ENCODE peak calls at places on chromosomes 12 and 14, in ten cellular contexts. One of them, this sample, is unnamed.

GRCh38 chr14:77275041-77275854 is 4.2 kb upstream of the NGB start:
- DNase-seq in HL-60: peak; percentile 48
- DNase-seq in cardiac muscle cell: no peak
- DNase-seq in neural crest cell: no peak
- DNase-seq in ascending aorta: no peak
- DNase-seq in CD4-positive, alpha-beta T cell: no peak
- DNase-seq in dorsolateral prefrontal cortex: peak; percentile 72
- DNase-seq in heart left ventricle: no peak
- DNase-seq in fibroblast of lung: no peak
- DNase-seq in thoracic aorta: no peak
- DNase-seq in this sample: no peak

GRCh38 chr12:40158592-40159111 is 52.8 kb upstream of the SLC2A13 start:
- DNase-seq in HL-60: peak; percentile 69
- DNase-seq in cardiac muscle cell: no peak
- DNase-seq in neural crest cell: no peak
- DNase-seq in ascending aorta: no peak
- DNase-seq in CD4-positive, alpha-beta T cell: no peak
- DNase-seq in dorsolateral prefrontal cortex: no peak
- DNase-seq in heart left ventricle: no peak
- DNase-seq in fibroblast of lung: no peak
- DNase-seq in thoracic aorta: no peak
- DNase-seq in this sample: no peak

GRCh38 chr12:46276756-46277155 is 7.9 kb upstream of the SLC38A1 start:
- DNase-seq in HL-60: no peak
- DNase-seq in cardiac muscle cell: no peak
- DNase-seq in neural crest cell: no peak
- DNase-seq in ascending aorta: no peak
- DNase-seq in CD4-positive, alpha-beta T cell: no peak
- DNase-seq in dorsolateral prefrontal cortex: no peak
- DNase-seq in heart left ventricle: no peak
- DNase-seq in fibroblast of lung: no peak
- DNase-seq in thoracic aorta: no peak
- DNase-seq in this sample: no peak

GRCh38 chr14:69612759-69613145 is 1.4 kb downstream of the SUSD6 start:
- DNase-seq in HL-60: no peak
- DNase-seq in cardiac muscle cell: no peak
- DNase-seq in neural crest cell: no peak
- DNase-seq in ascending aorta: no peak
- DNase-seq in CD4-positive, alpha-beta T cell: no peak
- DNase-seq in dorsolateral prefrontal cortex: no peak
- DNase-seq in heart left ventricle: no peak
- DNase-seq in fibroblast of lung: no peak
- DNase-seq in thoracic aorta: no peak
- DNase-seq in this sample: no peak

GRCh38 chr12:62802981-62803380 is 132.0 kb downstream of the PPM1H start:
- DNase-seq in HL-60: no peak
- DNase-seq in cardiac muscle cell: no peak
- DNase-seq in neural crest cell: no peak
- DNase-seq in ascending aorta: no peak
- DNase-seq in CD4-positive, alpha-beta T cell: no peak
- DNase-seq in dorsolateral prefrontal cortex: peak; percentile 33
- DNase-seq in heart left ventricle: no peak
- DNase-seq in fibroblast of lung: no peak
- DNase-seq in thoracic aorta: no peak
- DNase-seq in this sample: no peak

GRCh38 chr12:123278150-123278627 is 6.5 kb upstream of the CDK2AP1 start:
- DNase-seq in HL-60: no peak
- DNase-seq in cardiac muscle cell: no peak
- DNase-seq in neural crest cell: no peak
- DNase-seq in ascending aorta: no peak
- DNase-seq in CD4-positive, alpha-beta T cell: no peak
- DNase-seq in dorsolateral prefrontal cortex: no peak
- DNase-seq in heart left ventricle: no peak
- DNase-seq in fibroblast of lung: no peak
- DNase-seq in thoracic aorta: no peak
- DNase-seq in this sample: no peak

GRCh38 chr12:16531623-16532022 is 74.3 kb downstream of the LMO3 start:
- DNase-seq in HL-60: no peak
- DNase-seq in cardiac muscle cell: peak; percentile 29
- DNase-seq in neural crest cell: no peak
- DNase-seq in ascending aorta: no peak
- DNase-seq in CD4-positive, alpha-beta T cell: no peak
- DNase-seq in dorsolateral prefrontal cortex: no peak
- DNase-seq in heart left ventricle: no peak
- DNase-seq in fibroblast of lung: peak; percentile 14
- DNase-seq in thoracic aorta: no peak
- DNase-seq in this sample: no peak

GRCh38 chr12:106044773-106045172 is 94.0 kb downstream of the NUAK1 start:
- DNase-seq in HL-60: no peak
- DNase-seq in cardiac muscle cell: no peak
- DNase-seq in neural crest cell: no peak
- DNase-seq in ascending aorta: no peak
- DNase-seq in CD4-positive, alpha-beta T cell: no peak
- DNase-seq in dorsolateral prefrontal cortex: no peak
- DNase-seq in heart left ventricle: no peak
- DNase-seq in fibroblast of lung: peak; percentile 76
- DNase-seq in thoracic aorta: no peak
- DNase-seq in this sample: no peak

GRCh38 chr12:55797068-55797467 is 20.5 kb downstream of the SARNP start:
- DNase-seq in HL-60: peak; percentile 23
- DNase-seq in cardiac muscle cell: peak; percentile 76
- DNase-seq in neural crest cell: peak; percentile 13
- DNase-seq in ascending aorta: no peak
- DNase-seq in CD4-positive, alpha-beta T cell: no peak
- DNase-seq in dorsolateral prefrontal cortex: no peak
- DNase-seq in heart left ventricle: no peak
- DNase-seq in fibroblast of lung: peak; percentile 39
- DNase-seq in thoracic aorta: no peak
- DNase-seq in this sample: no peak

GRCh38 chr12:29317556-29318363 is 63.2 kb downstream of the ERGIC2 start:
- DNase-seq in HL-60: peak; percentile 69
- DNase-seq in cardiac muscle cell: peak; percentile 62
- DNase-seq in neural crest cell: peak; percentile 3
- DNase-seq in ascending aorta: no peak
- DNase-seq in CD4-positive, alpha-beta T cell: no peak
- DNase-seq in dorsolateral prefrontal cortex: peak; percentile 12
- DNase-seq in heart left ventricle: peak; percentile 71
- DNase-seq in fibroblast of lung: peak; percentile 40
- DNase-seq in thoracic aorta: no peak
- DNase-seq in this sample: no peak

GRCh38 chr12:14961466-14962155 is at the start of gene ARHGDIB:
- DNase-seq in HL-60: peak; percentile 94
- DNase-seq in cardiac muscle cell: no peak
- DNase-seq in neural crest cell: no peak
- DNase-seq in ascending aorta: peak; percentile 30
- DNase-seq in CD4-positive, alpha-beta T cell: peak; percentile 69
- DNase-seq in dorsolateral prefrontal cortex: no peak
- DNase-seq in heart left ventricle: peak; percentile 49
- DNase-seq in fibroblast of lung: no peak
- DNase-seq in thoracic aorta: no peak
- DNase-seq in this sample: no peak

GRCh38 chr14:74660167-74660566 is 48.1 kb upstream of the LTBP2 start:
- DNase-seq in HL-60: no peak
- DNase-seq in cardiac muscle cell: no peak
- DNase-seq in neural crest cell: no peak
- DNase-seq in ascending aorta: no peak
- DNase-seq in CD4-positive, alpha-beta T cell: no peak
- DNase-seq in dorsolateral prefrontal cortex: no peak
- DNase-seq in heart left ventricle: no peak
- DNase-seq in fibroblast of lung: peak; percentile 19
- DNase-seq in thoracic aorta: no peak
- DNase-seq in this sample: no peak

GRCh38 chr12:104668274-104668718 is 211.5 kb downstream of the CHST11 start:
- DNase-seq in HL-60: no peak
- DNase-seq in cardiac muscle cell: peak; percentile 70
- DNase-seq in neural crest cell: no peak
- DNase-seq in ascending aorta: no peak
- DNase-seq in CD4-positive, alpha-beta T cell: no peak
- DNase-seq in dorsolateral prefrontal cortex: no peak
- DNase-seq in heart left ventricle: peak; percentile 54
- DNase-seq in fibroblast of lung: peak; percentile 58
- DNase-seq in thoracic aorta: no peak
- DNase-seq in this sample: no peak

GRCh38 chr12:71551529-71551928 is 111.9 kb downstream of the LGR5 start:
- DNase-seq in HL-60: no peak
- DNase-seq in cardiac muscle cell: no peak
- DNase-seq in neural crest cell: no peak
- DNase-seq in ascending aorta: no peak
- DNase-seq in CD4-positive, alpha-beta T cell: no peak
- DNase-seq in dorsolateral prefrontal cortex: no peak
- DNase-seq in heart left ventricle: no peak
- DNase-seq in fibroblast of lung: peak; percentile 33
- DNase-seq in thoracic aorta: no peak
- DNase-seq in this sample: no peak
- TF ChIP-seq CTCF in HL-60: peak; percentile 23
- TF ChIP-seq CTCF in cardiac muscle cell: peak; percentile 59
- TF ChIP-seq CTCF in neural crest cell: peak; percentile 56
- TF ChIP-seq CTCF in ascending aorta: no peak
- TF ChIP-seq CTCF in CD4-positive, alpha-beta T cell: no peak
- TF ChIP-seq CTCF in dorsolateral prefrontal cortex: peak; percentile 47
- TF ChIP-seq CTCF in heart left ventricle: no peak
- TF ChIP-seq CTCF in fibroblast of lung: peak; percentile 48
- TF ChIP-seq CTCF in thoracic aorta: peak; percentile 23
- TF ChIP-seq CTCF in this sample: no peak

DNA sequence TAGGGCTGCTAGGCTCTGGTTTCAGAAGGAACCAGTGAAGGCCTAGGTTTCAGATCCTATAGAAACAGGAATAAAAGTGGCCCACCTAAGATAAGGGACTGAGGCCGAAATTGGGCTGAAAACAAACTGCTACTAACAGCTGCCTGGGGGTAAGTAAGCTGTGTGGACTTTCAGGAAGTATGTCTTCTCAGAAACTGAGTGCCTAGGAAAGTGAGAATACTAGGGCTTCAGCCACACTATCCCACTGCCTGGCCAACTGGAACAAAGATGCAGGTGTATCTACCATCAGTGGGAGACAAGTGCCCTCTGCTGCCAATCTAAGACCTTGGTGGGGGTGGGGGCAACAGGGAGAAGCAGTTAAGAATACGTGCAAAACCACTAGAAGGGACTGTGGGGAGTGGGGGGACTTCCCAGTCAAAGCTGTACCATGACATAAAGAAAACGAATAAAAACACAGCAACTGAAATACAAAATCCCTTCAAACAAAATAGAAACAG is 82.5 kb downstream of the MED13L start:
- DNase-seq in HL-60: no peak
- DNase-seq in cardiac muscle cell: no peak
- DNase-seq in neural crest cell: no peak
- DNase-seq in ascending aorta: no peak
- DNase-seq in CD4-positive, alpha-beta T cell: no peak
- DNase-seq in dorsolateral prefrontal cortex: no peak
- DNase-seq in heart left ventricle: no peak
- DNase-seq in fibroblast of lung: no peak
- DNase-seq in thoracic aorta: no peak
- DNase-seq in this sample: no peak
- TF ChIP-seq CTCF in HL-60: no peak
- TF ChIP-seq CTCF in cardiac muscle cell: no peak
- TF ChIP-seq CTCF in neural crest cell: no peak
- TF ChIP-seq CTCF in ascending aorta: no peak
- TF ChIP-seq CTCF in CD4-positive, alpha-beta T cell: no peak
- TF ChIP-seq CTCF in dorsolateral prefrontal cortex: no peak
- TF ChIP-seq CTCF in heart left ventricle: no peak
- TF ChIP-seq CTCF in fibroblast of lung: no peak
- TF ChIP-seq CTCF in thoracic aorta: no peak
- TF ChIP-seq CTCF in this sample: no peak

GRCh38 chr12:25131270-25131669 is 63.7 kb downstream of the DNAI7 start:
- DNase-seq in HL-60: no peak
- DNase-seq in cardiac muscle cell: no peak
- DNase-seq in neural crest cell: no peak
- DNase-seq in ascending aorta: no peak
- DNase-seq in CD4-positive, alpha-beta T cell: no peak
- DNase-seq in dorsolateral prefrontal cortex: no peak
- DNase-seq in heart left ventricle: no peak
- DNase-seq in fibroblast of lung: no peak
- DNase-seq in thoracic aorta: no peak
- DNase-seq in this sample: no peak

GRCh38 chr12:25135531-25136154 is 59.3 kb downstream of the DNAI7 start:
- DNase-seq in HL-60: no peak
- DNase-seq in cardiac muscle cell: no peak
- DNase-seq in neural crest cell: no peak
- DNase-seq in ascending aorta: no peak
- DNase-seq in CD4-positive, alpha-beta T cell: no peak
- DNase-seq in dorsolateral prefrontal cortex: no peak
- DNase-seq in heart left ventricle: no peak
- DNase-seq in fibroblast of lung: no peak
- DNase-seq in thoracic aorta: no peak
- DNase-seq in this sample: no peak

GRCh38 chr12:25126086-25126485 is 68.9 kb downstream of the DNAI7 start:
- DNase-seq in HL-60: no peak
- DNase-seq in cardiac muscle cell: no peak
- DNase-seq in neural crest cell: no peak
- DNase-seq in ascending aorta: no peak
- DNase-seq in CD4-positive, alpha-beta T cell: no peak
- DNase-seq in dorsolateral prefrontal cortex: no peak
- DNase-seq in heart left ventricle: no peak
- DNase-seq in fibroblast of lung: no peak
- DNase-seq in thoracic aorta: no peak
- DNase-seq in this sample: no peak

DNA sequence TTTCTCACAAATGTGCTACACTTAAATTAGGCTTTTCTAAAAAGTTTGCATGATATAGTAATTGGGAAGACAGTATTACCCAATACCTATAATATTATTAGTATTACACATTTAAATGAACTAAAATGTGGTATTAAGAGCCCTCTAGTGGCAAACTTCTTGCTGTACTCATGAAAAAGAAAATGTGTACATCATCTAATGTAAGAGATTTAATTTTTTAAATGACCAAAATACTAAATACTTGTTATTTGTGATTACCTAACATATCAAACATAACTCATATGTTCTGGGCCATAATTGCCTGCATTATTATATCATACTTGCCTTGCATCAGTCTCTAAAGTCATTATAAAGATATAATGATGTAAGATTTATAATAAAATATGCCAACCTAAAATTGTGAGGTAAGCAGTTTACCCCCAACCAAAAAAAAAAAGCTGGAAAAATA is 64.2 kb downstream of the DNAI7 start:
- DNase-seq in HL-60: no peak
- DNase-seq in cardiac muscle cell: peak; percentile 50
- DNase-seq in neural crest cell: no peak
- DNase-seq in ascending aorta: no peak
- DNase-seq in CD4-positive, alpha-beta T cell: no peak
- DNase-seq in dorsolateral prefrontal cortex: no peak
- DNase-seq in heart left ventricle: no peak
- DNase-seq in fibroblast of lung: peak; percentile 47
- DNase-seq in thoracic aorta: no peak
- DNase-seq in this sample: no peak
- TF ChIP-seq CTCF in HL-60: peak; percentile 18
- TF ChIP-seq CTCF in cardiac muscle cell: peak; percentile 57
- TF ChIP-seq CTCF in neural crest cell: peak; percentile 99
- TF ChIP-seq CTCF in ascending aorta: peak; percentile 42
- TF ChIP-seq CTCF in CD4-positive, alpha-beta T cell: peak; percentile 87
- TF ChIP-seq CTCF in dorsolateral prefrontal cortex: peak; percentile 67
- TF ChIP-seq CTCF in heart left ventricle: peak; percentile 79
- TF ChIP-seq CTCF in fibroblast of lung: no peak
- TF ChIP-seq CTCF in thoracic aorta: peak; percentile 66
- TF ChIP-seq CTCF in this sample: no peak

DNA sequence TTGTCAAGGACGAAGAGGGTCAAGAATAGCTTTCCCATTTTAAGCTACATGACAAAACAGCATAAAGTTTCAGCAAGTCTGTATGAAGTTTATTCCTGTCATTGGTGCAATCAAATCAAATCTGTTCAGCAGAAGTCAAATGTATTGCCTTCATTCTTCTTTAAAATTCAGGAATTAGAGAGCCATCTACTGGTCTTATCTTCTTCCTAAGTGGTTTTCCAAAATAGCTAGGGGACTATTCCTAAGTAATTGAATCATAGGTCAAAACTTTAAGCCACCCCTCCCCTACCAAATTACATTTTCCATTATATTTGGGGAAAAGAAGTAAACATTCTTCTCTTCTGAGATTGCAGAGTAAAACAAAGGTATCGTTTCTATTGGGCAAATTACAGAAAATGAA is 990.2 kb downstream of the GALC start:
- DNase-seq in HL-60: no peak
- DNase-seq in cardiac muscle cell: no peak
- DNase-seq in neural crest cell: no peak
- DNase-seq in ascending aorta: no peak
- DNase-seq in CD4-positive, alpha-beta T cell: no peak
- DNase-seq in dorsolateral prefrontal cortex: no peak
- DNase-seq in heart left ventricle: no peak
- DNase-seq in fibroblast of lung: peak; percentile 10
- DNase-seq in thoracic aorta: no peak
- DNase-seq in this sample: no peak
- TF ChIP-seq CTCF in HL-60: no peak
- TF ChIP-seq CTCF in cardiac muscle cell: no peak
- TF ChIP-seq CTCF in neural crest cell: no peak
- TF ChIP-seq CTCF in ascending aorta: no peak
- TF ChIP-seq CTCF in CD4-positive, alpha-beta T cell: no peak
- TF ChIP-seq CTCF in dorsolateral prefrontal cortex: no peak
- TF ChIP-seq CTCF in heart left ventricle: no peak
- TF ChIP-seq CTCF in fibroblast of lung: no peak
- TF ChIP-seq CTCF in thoracic aorta: no peak
- TF ChIP-seq CTCF in this sample: no peak

This sample was measured in omental fat pad.